ENCODE peak calls at places on chromosomes 13 and 19, in nine cellular contexts. C, S, P, K, H, A, Z, W and B are unnamed samples.

GRCh38 chr19:39499082-39499642 is 415 bp downstream of the DLL3 start:
- DNase-seq in C (no peak), S (no peak), P (peak; percentile 16), K (no peak), H (no peak), A (no peak), Z (no peak), W (no peak), B (no peak)

GRCh38 chr19:1027020-1027952 is 878 bp downstream of the CNN2 start:
- DNase-seq in C (no peak), S (no peak), P (no peak), K (no peak), H (no peak), A (no peak), Z (no peak), W (peak; percentile 38), B (peak; percentile 40)

GRCh38 chr19:41541990-41542584 is 33.9 kb upstream of the CEACAM21 start:
- DNase-seq in C (peak; percentile 51), S (no peak), P (no peak), K (peak; percentile 47), H (no peak), A (peak; percentile 6), Z (peak; percentile 59), W (peak; percentile 83), B (peak; percentile 32)

GRCh38 chr13:36709136-36709895 is 35.5 kb downstream of the SERTM1 start:
- DNase-seq in C (no peak), S (no peak), P (peak; percentile 35), K (no peak), H (no peak), A (peak; percentile 48), Z (no peak), W (no peak), B (peak; percentile 22)

GRCh38 chr19:51784922-51785690 is 9.9 kb upstream of the FPR3 start:
- DNase-seq in C (peak; percentile 84), S (no peak), P (peak; percentile 71), K (peak; percentile 65), H (no peak), A (no peak), Z (peak; percentile 85), W (no peak), B (peak; percentile 92)

GRCh38 chr13:110216403-110217041 is 90.4 kb downstream of the COL4A1 start:
- DNase-seq in C (no peak), S (peak; percentile 86), P (peak; percentile 88), K (peak; percentile 46), H (no peak), A (peak; percentile 85), Z (no peak), W (no peak), B (peak; percentile 81)

GRCh38 chr13:41019027-41019487 is at the start of gene ELF1:
- DNase-seq in C (peak; percentile 49), S (peak; percentile 17), P (peak; percentile 72), K (no peak), H (no peak), A (peak; percentile 70), Z (peak; percentile 78), W (peak; percentile 63), B (peak; percentile 73)

GRCh38 chr13:112116187-112116950 is 49.4 kb downstream of the SOX1 start:
- DNase-seq in C (no peak), S (no peak), P (no peak), K (no peak), H (no peak), A (no peak), Z (no peak), W (no peak), B (no peak)

GRCh38 chr19:56692496-56692895 is 20.9 kb upstream of the ZNF835 start:
- DNase-seq in C (no peak), S (no peak), P (no peak), K (no peak), H (peak; percentile 51), A (no peak), Z (no peak), W (no peak), B (no peak)

GRCh38 chr13:30119476-30119875 is 187.9 kb downstream of the KATNAL1 start:
- DNase-seq in C (no peak), S (no peak), P (peak; percentile 85), K (no peak), H (no peak), A (peak; percentile 69), Z (peak; percentile 82), W (no peak), B (peak; percentile 83)

GRCh38 chr13:42047561-42048322 is 706 bp upstream of the DGKH start:
- DNase-seq in C (peak; percentile 42), S (peak; percentile 83), P (peak; percentile 70), K (peak; percentile 32), H (peak; percentile 56), A (peak; percentile 65), Z (peak; percentile 66), W (peak; percentile 18), B (peak; percentile 78)

GRCh38 chr19:5484398-5485285 is 29.4 kb downstream of the ZNRF4 start:
- DNase-seq in C (no peak), S (no peak), P (peak; percentile 71), K (no peak), H (no peak), A (peak; percentile 7), Z (no peak), W (no peak), B (no peak)

GRCh38 chr13:64441740-64442139 is 2788.4 kb downstream of the PCDH9 start:
- DNase-seq in C (no peak), S (no peak), P (no peak), K (no peak), H (no peak), A (no peak), Z (no peak), W (no peak), B (no peak)

GRCh38 chr19:43700368-43701015 is 15.4 kb upstream of the IRGC start:
- DNase-seq in C (peak; percentile 58), S (no peak), P (peak; percentile 85), K (peak; percentile 50), H (peak; percentile 23), A (peak; percentile 83), Z (peak; percentile 70), W (no peak), B (peak; percentile 87)

GRCh38 chr13:98875146-98875729 is 102.6 kb downstream of the DOCK9 start:
- DNase-seq in C (no peak), S (no peak), P (no peak), K (no peak), H (no peak), A (no peak), Z (no peak), W (no peak), B (no peak)

DNA sequence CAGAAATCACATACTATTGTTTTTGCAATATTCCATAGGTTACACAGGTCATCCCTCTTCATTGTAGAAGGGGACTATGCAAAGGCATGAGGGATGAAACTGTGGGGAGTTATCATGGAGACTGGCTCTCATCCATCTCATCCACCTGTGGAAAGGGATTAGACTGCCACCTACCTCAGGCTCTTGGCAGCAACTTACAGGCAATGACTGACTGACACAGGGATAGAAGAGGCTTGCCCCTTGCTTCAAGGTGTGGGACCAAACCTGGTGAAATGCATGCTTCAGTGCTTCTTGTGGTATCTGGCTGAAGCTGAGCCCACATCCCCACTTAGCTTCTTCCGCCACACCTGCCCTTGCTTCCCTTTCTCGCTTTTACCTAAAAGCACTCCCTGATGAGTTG is 341.3 kb downstream of the GPC5 start:
- DNase-seq in C (no peak), S (no peak), P (no peak), K (no peak), H (no peak), A (no peak), Z (no peak), W (no peak), B (no peak)
- TF ChIP-seq CTCF in C (no peak), S (no peak), P (no peak), K (no peak), H (no peak), A (no peak), Z (no peak), W (no peak), B (no peak)

GRCh38 chr19:14577885-14578427 is 4.9 kb upstream of the CLEC17A start:
- DNase-seq in C (no peak), S (peak; percentile 27), P (no peak), K (no peak), H (no peak), A (no peak), Z (peak; percentile 17), W (no peak), B (no peak)

GRCh38 chr19:14577264-14577663 is 5.4 kb upstream of the NDUFB7 start:
- DNase-seq in C (no peak), S (no peak), P (no peak), K (no peak), H (no peak), A (no peak), Z (no peak), W (no peak), B (no peak)

GRCh38 chr19:14580623-14581237 is 2.2 kb upstream of the CLEC17A start:
- DNase-seq in C (no peak), S (no peak), P (no peak), K (no peak), H (no peak), A (no peak), Z (no peak), W (no peak), B (no peak)

GRCh38 chr19:14582894-14583340 is at the start of gene CLEC17A:
- DNase-seq in C (no peak), S (no peak), P (no peak), K (no peak), H (no peak), A (no peak), Z (no peak), W (no peak), B (no peak)
- H3K4me3 ChIP-seq in C (no peak within 1 kb of the TSS), S (no peak within 1 kb of the TSS), P (no peak within 1 kb of the TSS), K (no peak within 1 kb of the TSS), H (no peak within 1 kb of the TSS), A (no peak within 1 kb of the TSS), Z (no peak within 1 kb of the TSS), W (no peak within 1 kb of the TSS), B (no peak within 1 kb of the TSS)

GRCh38 chr19:10712041-10712440 is 5.8 kb upstream of the DNM2 start:
- DNase-seq in C (no peak), S (no peak), P (no peak), K (no peak), H (no peak), A (no peak), Z (no peak), W (no peak), B (no peak)
- TF ChIP-seq CTCF in C (no peak), S (no peak), P (no peak), K (no peak), H (no peak), A (peak; percentile 23), Z (no peak), W (no peak), B (no peak)

GRCh38 chr19:53944416-53944815 is 18.3 kb upstream of the CACNG8 start:
- DNase-seq in C (no peak), S (no peak), P (no peak), K (no peak), H (no peak), A (no peak), Z (no peak), W (no peak), B (no peak)

GRCh38 chr19:53945998-53946397 is 16.7 kb upstream of the CACNG8 start:
- DNase-seq in C (no peak), S (no peak), P (no peak), K (no peak), H (no peak), A (no peak), Z (no peak), W (no peak), B (no peak)

GRCh38 chr19:53947624-53948023 is 15.1 kb upstream of the CACNG8 start:
- DNase-seq in C (no peak), S (no peak), P (no peak), K (no peak), H (no peak), A (no peak), Z (peak; percentile 23), W (no peak), B (no peak)

GRCh38 chr19:53944933-53945332 is 17.8 kb upstream of the CACNG8 start:
- DNase-seq in C (no peak), S (no peak), P (no peak), K (no peak), H (no peak), A (no peak), Z (no peak), W (no peak), B (no peak)

GRCh38 chr19:53945441-53945840 is 17.3 kb upstream of the CACNG8 start:
- DNase-seq in C (no peak), S (no peak), P (peak; percentile 20), K (no peak), H (no peak), A (no peak), Z (peak; percentile 35), W (no peak), B (peak; percentile 50)
- H3K4me3 ChIP-seq in C (no peak overlapping the region), S (no peak overlapping the region), P (no peak overlapping the region), K (no peak overlapping the region), H (no peak overlapping the region), A (no peak overlapping the region), Z (no peak overlapping the region), W (no peak overlapping the region), B (no peak overlapping the region)